ENCODE peak calls at places on chromosomes 1 and 21, in six cellular contexts. S, K, O, R, I and T are unnamed samples.

GRCh38 chr1:180154003-180154324 is 705 bp upstream of the QSOX1 start:
- DNase-seq in I (no peak), S (no peak), R (no peak), O (no peak), K (no peak), T (no peak)

GRCh38 chr1:91778964-91779363 is 107.0 kb downstream of the TGFBR3 start:
- DNase-seq in S (no peak), O (no peak), K (no peak), I (no peak), R (no peak), T (no peak)

GRCh38 chr1:156151093-156151688 is 2.2 kb upstream of the SEMA4A start:
- DNase-seq in I (no peak), R (peak), S (no peak), O (no peak), K (peak), T (no peak)

GRCh38 chr21:29085106-29085752 is 11.8 kb upstream of the CCT8 start:
- DNase-seq in I (no peak), R (no peak), K (no peak), O (no peak), S (no peak), T (no peak)

GRCh38 chr1:41876533-41877445 is 41.9 kb downstream of the HIVEP3 start:
- DNase-seq in R (no peak), I (no peak), O (no peak), K (peak), S (no peak), T (no peak)

GRCh38 chr1:205317311-205317917 is 4.1 kb downstream of the NUAK2 start:
- DNase-seq in S (peak), K (no peak), O (no peak), R (no peak), I (peak), T (no peak)

GRCh38 chr1:208747979-208748378 is 503.8 kb upstream of the PLXNA2 start:
- DNase-seq in O (no peak), I (no peak), R (no peak), K (no peak), S (no peak), T (peak)

GRCh38 chr1:197320991-197321531 is 53.0 kb downstream of the CRB1 start:
- DNase-seq in R (no peak), S (peak), O (no peak), K (peak), I (no peak), T (no peak)

GRCh38 chr1:208132287-208132882 is 111.8 kb downstream of the PLXNA2 start:
- DNase-seq in O (peak), R (peak), K (peak), S (peak), I (peak), T (peak)

GRCh38 chr1:3603156-3603555 is 8.2 kb downstream of the MEGF6 start:
- DNase-seq in O (no peak), R (no peak), K (no peak), I (no peak), S (no peak), T (no peak)

GRCh38 chr1:160018900-160019299 is 12.9 kb downstream of the PIGM start:
- DNase-seq in K (peak), I (no peak), O (no peak), R (no peak), S (no peak), T (no peak)

GRCh38 chr1:34781071-34781843 is at the start of gene GJB3:
- DNase-seq in K (no peak), R (no peak), O (peak), S (no peak), I (no peak), T (no peak)

GRCh38 chr21:45299026-45299863 is 11.6 kb upstream of the POFUT2 start:
- DNase-seq in O (peak), I (no peak), S (no peak), K (no peak), R (no peak), T (no peak)

GRCh38 chr1:244548558-244549115 is 87.6 kb downstream of the CATSPERE start:
- DNase-seq in R (no peak), S (no peak), O (no peak), I (no peak), K (no peak), T (no peak)

GRCh38 chr1:209104646-209105045 is 478.9 kb upstream of the CAMK1G start:
- DNase-seq in I (no peak), O (no peak), S (no peak), K (no peak), R (no peak), T (no peak)

GRCh38 chr1:158333405-158334145 is 2.2 kb upstream of the CD1B start:
- DNase-seq in S (no peak), R (no peak), K (no peak), O (no peak), I (no peak), T (no peak)

GRCh38 chr1:176178316-176178715 is 28.8 kb downstream of the COP1 start:
- DNase-seq in K (no peak), I (peak), O (no peak), R (no peak), S (no peak), T (no peak)

GRCh38 chr1:87933171-87933570 is 604.5 kb downstream of the LMO4 start:
- DNase-seq in I (no peak), O (no peak), S (no peak), K (no peak), R (no peak), T (no peak)

GRCh38 chr1:27098447-27099153 is 56.3 kb downstream of the SLC9A1 start:
- DNase-seq in I (peak), S (no peak), K (no peak), O (no peak), R (no peak), T (no peak)

GRCh38 chr1:111126354-111126753 is 13.5 kb downstream of the DRAM2 start:
- DNase-seq in R (no peak), K (no peak), I (no peak), O (no peak), S (no peak), T (no peak)

GRCh38 chr1:54970901-54971300 is 9.5 kb upstream of the TMEM61 start:
- DNase-seq in R (no peak), O (no peak), S (no peak), I (no peak), K (no peak), T (no peak)

GRCh38 chr1:160704250-160704649 is 7.4 kb downstream of the CD48 start:
- DNase-seq in R (no peak), O (no peak), I (no peak), S (no peak), K (no peak), T (no peak)

GRCh38 chr1:236075848-236076247 is 11.0 kb upstream of the NID1 start:
- DNase-seq in I (peak), R (no peak), K (no peak), O (no peak), S (no peak), T (no peak)

GRCh38 chr1:236078988-236079387 is 14.1 kb upstream of the NID1 start:
- DNase-seq in R (no peak), I (no peak), S (no peak), O (no peak), K (no peak), T (no peak)

GRCh38 chr1:236082511-236082910 is 17.6 kb upstream of the NID1 start:
- DNase-seq in S (no peak), I (no peak), R (no peak), O (no peak), K (no peak), T (no peak)

GRCh38 chr1:236081546-236082227 is 16.8 kb upstream of the NID1 start:
- DNase-seq in S (no peak), R (no peak), I (no peak), K (no peak), O (no peak), T (no peak)

DNA sequence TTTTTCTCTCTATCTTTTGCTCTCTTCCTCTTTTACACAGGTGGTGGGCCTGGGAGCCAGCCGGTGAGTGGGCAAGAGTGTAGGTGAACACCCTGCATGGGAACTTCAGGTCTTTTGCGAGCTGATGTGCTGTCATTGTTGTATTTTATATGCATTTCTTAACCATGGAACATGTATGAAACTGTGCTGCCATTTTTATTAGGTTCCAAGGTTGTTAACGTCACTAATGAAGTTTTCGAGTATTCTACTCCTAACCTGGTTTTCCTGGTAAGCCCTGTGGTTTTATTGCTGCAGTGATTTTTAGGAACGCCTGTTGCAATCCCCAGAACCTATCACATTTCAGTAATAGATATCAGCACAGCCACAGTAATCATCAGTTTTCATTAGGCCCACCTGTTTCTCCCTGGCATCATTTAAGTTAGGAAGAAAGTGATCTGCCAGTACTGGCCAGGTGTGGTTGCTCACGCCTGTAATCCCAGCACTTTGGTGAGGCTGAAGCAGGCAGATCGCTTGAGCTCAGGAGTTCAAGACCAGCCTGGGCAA is 14.9 kb upstream of the NID1 start:
- DNase-seq in S (no peak), O (no peak), R (no peak), K (no peak), I (no peak), T (no peak)
- TF ChIP-seq BHLHE40 in S (no peak), O (no peak), R (no peak), K (no peak), I (no peak), T (no peak)

GRCh38 chr1:32991386-32991785 is 26.8 kb upstream of the RNF19B start:
- DNase-seq in I (no peak), K (no peak), S (peak), R (no peak), O (no peak), T (no peak)
- TF ChIP-seq BHLHE40 in I (no peak), K (no peak), S (no peak), R (no peak), O (no peak), T (no peak)

GRCh38 chr1:113040718-113041412 is 32.1 kb upstream of the LRIG2 start:
- DNase-seq in I (no peak), O (no peak), K (no peak), R (no peak), S (no peak), T (no peak)

GRCh38 chr1:113040041-113040440 is 33.0 kb upstream of the LRIG2 start:
- DNase-seq in I (no peak), R (no peak), K (peak), S (no peak), O (no peak), T (no peak)

GRCh38 chr1:113035086-113035485 is 37.9 kb upstream of the LRIG2 start:
- DNase-seq in I (no peak), R (no peak), S (peak), K (no peak), O (no peak), T (no peak)

GRCh38 chr1:113041569-113042335 is 31.2 kb upstream of the LRIG2 start:
- DNase-seq in S (no peak), O (peak), R (no peak), K (no peak), I (peak), T (no peak)

DNA sequence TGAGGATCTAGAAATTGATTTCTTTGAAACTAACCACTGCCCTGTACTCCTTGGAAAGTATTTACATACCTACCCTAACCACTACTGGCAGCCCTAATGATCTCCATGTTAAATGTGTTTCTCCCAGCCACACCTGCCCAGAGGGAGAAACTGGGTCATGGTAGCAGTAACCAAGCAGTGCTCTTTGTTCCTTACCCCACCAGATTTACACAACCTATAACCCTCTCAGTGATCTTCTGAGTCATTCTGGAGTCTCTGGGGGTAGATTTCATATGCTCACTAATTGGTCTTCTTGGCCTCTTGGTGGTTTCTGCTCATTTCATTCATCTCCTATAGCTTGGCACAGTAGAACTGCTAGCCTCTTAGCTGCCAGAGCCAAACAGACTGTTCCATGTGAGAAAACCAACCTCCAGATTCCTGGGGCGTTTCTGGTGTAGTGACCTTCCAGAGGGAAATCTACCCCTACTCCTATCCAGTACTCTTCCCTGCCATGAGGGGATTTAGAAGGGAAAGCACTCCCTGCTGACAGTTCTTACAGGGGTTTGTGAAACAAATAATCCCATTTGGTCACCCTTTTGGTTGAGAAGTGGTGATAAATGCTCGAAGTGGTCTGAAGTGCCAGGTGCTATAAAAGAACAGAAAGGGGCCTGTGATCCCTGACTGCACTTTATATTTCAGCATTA is 36.2 kb upstream of the LRIG2 start:
- DNase-seq in O (no peak), I (no peak), S (no peak), R (no peak), K (no peak), T (no peak)
- TF ChIP-seq BHLHE40 in O (no peak), I (no peak), S (no peak), R (no peak), K (no peak), T (no peak)

GRCh38 chr1:21324368-21325137 is 34.3 kb upstream of the ECE1 start:
- DNase-seq in R (peak), S (peak), K (peak), O (peak), I (no peak), T (no peak)
- TF ChIP-seq BHLHE40 in R (no peak), S (no peak), K (no peak), O (no peak), I (no peak), T (no peak)

GRCh38 chr1:199550384-199551067 is 477.0 kb upstream of the NR5A2 start:
- DNase-seq in S (no peak), I (no peak), R (no peak), K (peak), O (no peak), T (no peak)

GRCh38 chr1:199549424-199549823 is 478.1 kb upstream of the NR5A2 start:
- DNase-seq in R (no peak), K (peak), O (no peak), S (no peak), I (no peak), T (no peak)

GRCh38 chr1:199553104-199553503 is 474.4 kb upstream of the NR5A2 start:
- DNase-seq in O (no peak), K (no peak), I (no peak), R (no peak), S (no peak), T (no peak)

GRCh38 chr1:199546323-199546722 is 481.2 kb upstream of the NR5A2 start:
- DNase-seq in O (no peak), S (no peak), I (no peak), K (peak), R (no peak), T (no peak)

DNA sequence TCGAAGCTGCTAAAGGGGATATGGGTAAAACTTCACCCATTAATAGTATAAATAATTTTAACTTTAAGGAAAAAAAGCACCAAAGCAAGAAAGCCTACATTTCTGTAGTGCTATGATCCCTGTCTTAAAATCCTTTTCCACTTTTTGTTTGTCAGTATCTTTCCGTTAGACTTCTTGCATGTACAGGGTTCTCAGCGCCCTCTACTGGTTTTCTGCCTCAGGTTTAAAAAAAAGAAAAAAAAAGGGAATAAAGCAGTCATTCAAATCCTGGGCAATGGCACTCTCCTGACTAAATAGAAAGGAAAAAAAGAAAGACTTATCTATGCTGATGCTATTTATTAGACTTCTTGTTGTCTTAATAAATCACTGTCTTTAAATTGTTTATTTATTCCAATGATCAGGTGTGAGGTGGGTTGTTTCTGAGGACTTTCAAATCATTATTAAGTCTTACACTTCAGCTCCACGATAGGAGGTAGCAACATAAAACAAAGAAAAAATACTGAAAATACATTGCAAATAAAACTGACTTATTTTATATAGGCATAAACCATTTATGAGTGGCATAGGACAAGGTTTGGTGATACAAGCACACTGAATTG is 475.4 kb upstream of the NR5A2 start:
- DNase-seq in S (peak), R (no peak), I (peak), K (peak), O (peak), T (peak)
- TF ChIP-seq BHLHE40 in S (no peak), R (no peak), I (no peak), K (no peak), O (no peak), T (no peak)

GRCh38 chr1:207097871-207098324 is 6.1 kb upstream of the C4BPA start:
- DNase-seq in S (no peak), I (no peak), O (no peak), R (peak), K (no peak), T (no peak)
- TF ChIP-seq BHLHE40 in S (no peak), I (no peak), O (no peak), R (no peak), K (no peak), T (no peak)

GRCh38 chr1:19405195-19405760 is 80.1 kb downstream of the CAPZB start:
- DNase-seq in S (no peak), R (no peak), O (peak), K (no peak), I (no peak), T (peak)
- TF ChIP-seq BHLHE40 in S (no peak), R (no peak), O (no peak), K (no peak), I (no peak), T (no peak)